ENCODE peak calls at places on chromosomes 2 and 18, in four cellular contexts. One of them, this sample, is unnamed. For H3K4me1, the result is how much of the 10 kb centered on the place peaks cover.

GRCh38 chr2:3354986-3355385 is 22.6 kb downstream of the EIPR1 start:
- DNase-seq in GM23338: no peak
- DNase-seq in A549: no peak
- DNase-seq in HCT116: no peak
- DNase-seq in this sample: no peak

GRCh38 chr2:202023904-202024266 is 9.8 kb upstream of the FZD7 start:
- DNase-seq in GM23338: no peak
- DNase-seq in A549: no peak
- DNase-seq in HCT116: no peak
- DNase-seq in this sample: no peak

GRCh38 chr2:105121417-105121816 is 83.5 kb downstream of the MRPS9 start:
- DNase-seq in GM23338: no peak
- DNase-seq in A549: no peak
- DNase-seq in HCT116: no peak
- DNase-seq in this sample: no peak

GRCh38 chr18:79396431-79397287 is 929 bp downstream of the NFATC1 start:
- DNase-seq in GM23338: no peak
- DNase-seq in A549: no peak
- DNase-seq in HCT116: no peak
- DNase-seq in this sample: no peak

GRCh38 chr2:128684523-128684922 is 365.9 kb upstream of the HS6ST1 start:
- DNase-seq in GM23338: no peak
- DNase-seq in A549: no peak
- DNase-seq in HCT116: no peak
- DNase-seq in this sample: no peak

GRCh38 chr2:68908392-68908970 is 37.3 kb upstream of the BMP10 start:
- DNase-seq in GM23338: peak
- DNase-seq in A549: peak
- DNase-seq in HCT116: peak
- DNase-seq in this sample: no peak

GRCh38 chr2:99974966-99975365 is 167.4 kb downstream of the AFF3 start:
- DNase-seq in GM23338: no peak
- DNase-seq in A549: no peak
- DNase-seq in HCT116: no peak
- DNase-seq in this sample: no peak

GRCh38 chr2:25539141-25539540 is 134.2 kb downstream of the DTNB start:
- DNase-seq in GM23338: no peak
- DNase-seq in A549: no peak
- DNase-seq in HCT116: no peak
- DNase-seq in this sample: no peak

GRCh38 chr18:10015941-10016819 is 102.4 kb downstream of the VAPA start:
- DNase-seq in GM23338: peak
- DNase-seq in A549: no peak
- DNase-seq in HCT116: no peak
- DNase-seq in this sample: no peak

GRCh38 chr2:234587341-234588053 is 90.6 kb upstream of the ARL4C start:
- DNase-seq in GM23338: no peak
- DNase-seq in A549: no peak
- DNase-seq in HCT116: no peak
- DNase-seq in this sample: no peak

GRCh38 chr2:56831780-56832179 is 648.0 kb downstream of the CCDC85A start:
- DNase-seq in GM23338: no peak
- DNase-seq in A549: no peak
- DNase-seq in HCT116: no peak
- DNase-seq in this sample: no peak

GRCh38 chr2:161423351-161424178 is 7.5 kb downstream of the TBR1 start:
- DNase-seq in GM23338: peak
- DNase-seq in A549: no peak
- DNase-seq in HCT116: no peak
- DNase-seq in this sample: no peak

GRCh38 chr2:19542796-19543195 is 184.4 kb upstream of the OSR1 start:
- DNase-seq in GM23338: no peak
- DNase-seq in A549: no peak
- DNase-seq in HCT116: no peak
- DNase-seq in this sample: no peak

GRCh38 chr2:19073522-19073921 is 284.9 kb downstream of the OSR1 start:
- DNase-seq in GM23338: peak
- DNase-seq in A549: peak
- DNase-seq in HCT116: peak
- DNase-seq in this sample: no peak

GRCh38 chr2:65901809-65902208 is 469.4 kb upstream of the SPRED2 start:
- DNase-seq in GM23338: no peak
- DNase-seq in A549: no peak
- DNase-seq in HCT116: no peak
- DNase-seq in this sample: no peak

GRCh38 chr2:174172802-174173355 is 75.5 kb downstream of the OLA1 start:
- DNase-seq in GM23338: no peak
- DNase-seq in A549: no peak
- DNase-seq in HCT116: no peak
- DNase-seq in this sample: no peak

GRCh38 chr2:239926587-239927234 is 98.4 kb downstream of the NDUFA10 start:
- DNase-seq in GM23338: no peak
- DNase-seq in A549: no peak
- DNase-seq in HCT116: no peak
- DNase-seq in this sample: no peak

GRCh38 chr2:152166633-152167032 is 8.9 kb downstream of the STAM2 start:
- DNase-seq in GM23338: no peak
- DNase-seq in A549: no peak
- DNase-seq in HCT116: no peak
- DNase-seq in this sample: no peak

GRCh38 chr2:17309741-17310339 is 208.4 kb downstream of the RAD51AP2 start:
- DNase-seq in GM23338: peak
- DNase-seq in A549: peak
- DNase-seq in HCT116: peak
- DNase-seq in this sample: peak

GRCh38 chr2:12970861-12971260 is 254.1 kb downstream of the TRIB2 start:
- DNase-seq in GM23338: no peak
- DNase-seq in A549: no peak
- DNase-seq in HCT116: no peak
- DNase-seq in this sample: no peak

GRCh38 chr18:62744076-62744705 is 28.9 kb downstream of the PHLPP1 start:
- DNase-seq in GM23338: peak
- DNase-seq in A549: no peak
- DNase-seq in HCT116: no peak
- DNase-seq in this sample: no peak

GRCh38 chr2:120620025-120620793 is 115.5 kb upstream of the GLI2 start:
- DNase-seq in GM23338: no peak
- DNase-seq in A549: no peak
- DNase-seq in HCT116: peak
- DNase-seq in this sample: no peak

GRCh38 chr2:5698171-5698570 is 6.0 kb downstream of the SOX11 start:
- DNase-seq in GM23338: no peak
- DNase-seq in A549: no peak
- DNase-seq in HCT116: no peak
- DNase-seq in this sample: no peak

GRCh38 chr2:172496096-172496709 is 59.7 kb upstream of the PDK1 start:
- DNase-seq in GM23338: no peak
- DNase-seq in A549: no peak
- DNase-seq in HCT116: no peak
- DNase-seq in this sample: no peak

GRCh38 chr18:76459687-76460350 is 35.2 kb downstream of the ZNF516 start:
- DNase-seq in GM23338: no peak
- DNase-seq in A549: peak
- DNase-seq in HCT116: peak
- DNase-seq in this sample: peak

GRCh38 chr18:51330148-51330547 is 132.7 kb upstream of the MEX3C start:
- DNase-seq in GM23338: no peak
- DNase-seq in A549: no peak
- DNase-seq in HCT116: no peak
- DNase-seq in this sample: no peak

GRCh38 chr18:79965119-79965902 is 868 bp downstream of the HSBP1L1 start:
- DNase-seq in GM23338: peak
- DNase-seq in A549: peak
- DNase-seq in HCT116: no peak
- DNase-seq in this sample: peak

GRCh38 chr2:27105981-27106380 is 12.9 kb downstream of the CGREF1 start:
- DNase-seq in GM23338: no peak
- DNase-seq in A549: no peak
- DNase-seq in HCT116: no peak
- DNase-seq in this sample: no peak

GRCh38 chr2:25279091-25279651 is 62.6 kb downstream of the DNMT3A start:
- DNase-seq in GM23338: no peak
- DNase-seq in A549: no peak
- DNase-seq in HCT116: no peak
- DNase-seq in this sample: no peak

GRCh38 chr2:128357561-128358370 is 39.1 kb upstream of the HS6ST1 start:
- DNase-seq in GM23338: no peak
- DNase-seq in A549: no peak
- DNase-seq in HCT116: no peak
- DNase-seq in this sample: no peak

GRCh38 chr18:33673689-33674088 is 95.7 kb downstream of the ASXL3 start:
- DNase-seq in GM23338: peak
- DNase-seq in A549: no peak
- DNase-seq in HCT116: no peak
- DNase-seq in this sample: no peak

GRCh38 chr2:217610411-217610814 is 392.4 kb downstream of the TNS1 start:
- DNase-seq in GM23338: no peak
- DNase-seq in A549: no peak
- DNase-seq in HCT116: no peak
- DNase-seq in this sample: no peak

GRCh38 chr2:238423561-238424312 is 3.0 kb upstream of the ASB1 start:
- DNase-seq in GM23338: no peak
- DNase-seq in A549: no peak
- DNase-seq in HCT116: no peak
- DNase-seq in this sample: no peak

GRCh38 chr2:237092920-237093781 is 7.5 kb downstream of the COPS8 start:
- DNase-seq in GM23338: peak
- DNase-seq in A549: peak
- DNase-seq in HCT116: peak
- DNase-seq in this sample: peak

GRCh38 chr2:219687882-219688559 is 60.6 kb downstream of the SLC4A3 start:
- DNase-seq in GM23338: peak
- DNase-seq in A549: no peak
- DNase-seq in HCT116: peak
- DNase-seq in this sample: no peak
- H3K4me1 ChIP-seq in GM23338: under half
- H3K4me1 ChIP-seq in A549: under half
- H3K4me1 ChIP-seq in HCT116: half or more
- H3K4me1 ChIP-seq in this sample: under half

GRCh38 chr2:109623297-109623696 is 9.1 kb downstream of the SOWAHC start:
- DNase-seq in GM23338: no peak
- DNase-seq in A549: no peak
- DNase-seq in HCT116: no peak
- DNase-seq in this sample: no peak
- TF ChIP-seq REST in GM23338: no peak
- TF ChIP-seq REST in A549: no peak
- TF ChIP-seq REST in HCT116: no peak
- TF ChIP-seq REST in this sample: no peak

DNA sequence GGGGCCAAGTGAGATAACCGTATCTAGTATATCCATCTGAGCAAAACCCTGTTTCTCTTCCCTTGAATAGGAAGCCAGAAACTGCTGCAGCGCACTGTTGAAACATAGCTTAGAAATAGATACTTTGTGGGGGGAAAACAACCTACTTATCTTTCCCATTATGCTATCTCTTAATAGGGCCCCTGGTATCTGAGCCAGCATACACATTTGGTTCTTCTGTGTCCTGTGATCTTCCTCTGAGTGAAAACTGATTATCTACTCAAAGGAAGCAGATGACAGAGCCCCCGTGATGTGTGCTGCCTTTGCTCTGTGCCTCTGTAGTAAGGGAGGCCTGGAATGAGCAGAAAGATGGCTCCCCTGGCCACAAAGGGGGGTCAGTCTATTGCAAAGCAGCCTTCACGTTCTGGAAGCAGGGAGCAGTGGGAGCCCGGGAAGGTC is 149.9 kb downstream of the AGAP1 start:
- DNase-seq in GM23338: no peak
- DNase-seq in A549: no peak
- DNase-seq in HCT116: no peak
- DNase-seq in this sample: no peak
- H3K4me1 ChIP-seq in GM23338: under half
- H3K4me1 ChIP-seq in A549: under half
- H3K4me1 ChIP-seq in HCT116: under half
- H3K4me1 ChIP-seq in this sample: under half

GRCh38 chr2:101253013-101253712 is 477 bp downstream of the CNOT11 start:
- DNase-seq in GM23338: peak
- DNase-seq in A549: no peak
- DNase-seq in HCT116: no peak
- DNase-seq in this sample: no peak
- TF ChIP-seq REST in GM23338: no peak
- TF ChIP-seq REST in A549: no peak
- TF ChIP-seq REST in HCT116: no peak
- TF ChIP-seq REST in this sample: no peak

GRCh38 chr2:53765749-53766148 is 1.9 kb upstream of the CHAC2 start:
- DNase-seq in GM23338: no peak
- DNase-seq in A549: no peak
- DNase-seq in HCT116: no peak
- DNase-seq in this sample: no peak
- H3K4me1 ChIP-seq in GM23338: under half
- H3K4me1 ChIP-seq in A549: under half
- H3K4me1 ChIP-seq in HCT116: under half
- H3K4me1 ChIP-seq in this sample: under half

GRCh38 chr2:73827018-73827417 is 1.7 kb upstream of the STAMBP start:
- DNase-seq in GM23338: peak
- DNase-seq in A549: peak
- DNase-seq in HCT116: no peak
- DNase-seq in this sample: no peak

GRCh38 chr2:73827660-73828388 is 937 bp upstream of the STAMBP start:
- DNase-seq in GM23338: no peak
- DNase-seq in A549: no peak
- DNase-seq in HCT116: no peak
- DNase-seq in this sample: no peak

GRCh38 chr2:73830871-73831401 is 2.2 kb downstream of the STAMBP start:
- DNase-seq in GM23338: no peak
- DNase-seq in A549: no peak
- DNase-seq in HCT116: no peak
- DNase-seq in this sample: no peak

GRCh38 chr2:73828389-73828817 is 358 bp upstream of the STAMBP start:
- DNase-seq in GM23338: no peak
- DNase-seq in A549: no peak
- DNase-seq in HCT116: no peak
- DNase-seq in this sample: no peak

GRCh38 chr2:73828818-73829570 is at the start of gene STAMBP:
- DNase-seq in GM23338: peak
- DNase-seq in A549: peak
- DNase-seq in HCT116: peak
- DNase-seq in this sample: peak
- TF ChIP-seq REST in GM23338: no peak
- TF ChIP-seq REST in A549: no peak
- TF ChIP-seq REST in HCT116: no peak
- TF ChIP-seq REST in this sample: no peak